ENCODE peak calls at places on chromosomes 1 and 21, in eight cellular contexts. N, O, J, R, A, Z, G and I are unnamed samples. For H3K36me3, the result is how much of the 10 kb centered on the place peaks cover.

GRCh38 chr1:150562384-150563339 is 13.5 kb downstream of the ADAMTSL4 start:
- DNase-seq in R (peak), G (no peak), N (no peak), O (no peak), J (peak), A (peak), Z (peak), I (no peak)

GRCh38 chr1:67190942-67191341 is 24.7 kb downstream of the IL23R start:
- DNase-seq in G (no peak), N (no peak), J (no peak), A (no peak), O (no peak), R (no peak), Z (no peak), I (no peak)

GRCh38 chr1:32063261-32063681 is 9.5 kb upstream of the TMEM39B start:
- DNase-seq in R (no peak), A (peak), Z (no peak), J (peak), G (peak), N (no peak), O (no peak), I (no peak)

GRCh38 chr1:201515895-201516294 is 9.0 kb upstream of the CSRP1 start:
- DNase-seq in G (no peak), J (no peak), N (no peak), R (no peak), A (no peak), Z (no peak), O (no peak), I (no peak)

GRCh38 chr1:24972257-24973242 is 42.5 kb upstream of the RUNX3 start:
- DNase-seq in G (no peak), J (no peak), R (no peak), Z (no peak), N (no peak), A (no peak), O (no peak), I (peak)

GRCh38 chr1:65401612-65402011 is 18.9 kb upstream of the LEPR start:
- DNase-seq in G (no peak), N (no peak), R (no peak), O (no peak), Z (no peak), A (no peak), J (no peak), I (no peak)

GRCh38 chr21:21200103-21200938 is 202.1 kb downstream of the NCAM2 start:
- DNase-seq in A (peak), Z (peak), G (peak), N (no peak), O (no peak), J (no peak), R (peak), I (no peak)

GRCh38 chr1:16189921-16190499 is 22.4 kb downstream of the ARHGEF19 start:
- DNase-seq in A (no peak), O (no peak), G (no peak), Z (no peak), R (no peak), N (no peak), J (no peak), I (peak)

GRCh38 chr1:91600431-91601330 is 100.0 kb downstream of the CDC7 start:
- DNase-seq in G (no peak), J (no peak), O (no peak), N (no peak), R (no peak), Z (no peak), A (no peak), I (no peak)

GRCh38 chr1:232923739-232924386 is 26.5 kb upstream of the NTPCR start:
- DNase-seq in O (no peak), G (no peak), Z (no peak), A (no peak), N (no peak), R (no peak), J (peak), I (no peak)

GRCh38 chr1:10726355-10726754 is 70.1 kb downstream of the CASZ1 start:
- DNase-seq in N (peak), G (no peak), O (peak), Z (peak), R (no peak), A (no peak), J (no peak), I (peak)

GRCh38 chr1:61223140-61223539 is 140.8 kb downstream of the NFIA start:
- DNase-seq in O (no peak), N (no peak), J (no peak), G (no peak), A (no peak), Z (no peak), R (no peak), I (no peak)

GRCh38 chr21:45640888-45641479 is 2.5 kb upstream of the PCBP3 start:
- DNase-seq in O (no peak), N (no peak), J (peak), Z (no peak), R (peak), G (peak), A (peak), I (peak)

GRCh38 chr21:45998871-45999580 is 17.5 kb downstream of the COL6A1 start:
- DNase-seq in R (peak), N (no peak), J (no peak), A (no peak), Z (peak), G (no peak), O (peak), I (peak)

GRCh38 chr1:15702722-15703550 is 18.8 kb downstream of the PLEKHM2 start:
- DNase-seq in J (no peak), Z (no peak), G (peak), O (no peak), N (no peak), A (peak), R (no peak), I (no peak)

GRCh38 chr1:107572674-107573205 is 392.2 kb downstream of the VAV3 start:
- DNase-seq in O (no peak), Z (no peak), R (no peak), N (peak), J (no peak), A (peak), G (peak), I (no peak)

GRCh38 chr1:33692216-33693188 is 171.4 kb upstream of the HMGB4 start:
- DNase-seq in N (no peak), Z (no peak), R (no peak), A (no peak), G (no peak), O (no peak), J (no peak), I (no peak)

GRCh38 chr21:33971492-33972013 is 55.9 kb upstream of the ATP5PO start:
- DNase-seq in G (peak), N (peak), Z (no peak), J (no peak), R (no peak), O (no peak), A (peak), I (no peak)

GRCh38 chr1:70211536-70211935 is 6.2 kb upstream of the LRRC40 start:
- DNase-seq in N (no peak), J (no peak), Z (no peak), G (no peak), O (no peak), R (no peak), A (no peak), I (no peak)
- H3K36me3 ChIP-seq in N (under half), J (half or more), Z (under half), G (under half), O (under half), R (under half), A (under half), I (under half)

DNA sequence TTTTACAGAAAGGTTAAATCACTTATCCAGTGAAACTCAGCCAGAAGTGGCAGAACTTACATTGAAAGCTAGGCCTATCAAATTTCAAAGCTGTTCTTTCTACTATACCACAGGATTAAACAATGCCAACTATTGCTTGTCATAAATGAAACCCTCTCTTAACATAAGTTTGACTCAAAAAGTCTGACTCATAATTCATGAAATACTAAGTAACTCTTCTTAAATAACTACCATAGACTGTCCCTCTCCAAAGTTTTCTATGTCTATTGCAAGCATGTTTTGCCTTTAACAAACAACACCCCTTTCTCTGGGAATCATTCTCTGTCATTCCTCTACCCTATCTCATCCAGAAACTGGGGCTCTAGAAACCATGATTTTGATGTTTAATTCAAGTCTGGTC is 109.5 kb upstream of the UBE2U start:
- DNase-seq in Z (no peak), N (no peak), J (no peak), G (peak), A (no peak), O (no peak), R (no peak), I (no peak)
- H3K27ac ChIP-seq in Z (no peak), N (no peak), J (no peak), G (peak), A (no peak), O (no peak), R (no peak), I (no peak)

DNA sequence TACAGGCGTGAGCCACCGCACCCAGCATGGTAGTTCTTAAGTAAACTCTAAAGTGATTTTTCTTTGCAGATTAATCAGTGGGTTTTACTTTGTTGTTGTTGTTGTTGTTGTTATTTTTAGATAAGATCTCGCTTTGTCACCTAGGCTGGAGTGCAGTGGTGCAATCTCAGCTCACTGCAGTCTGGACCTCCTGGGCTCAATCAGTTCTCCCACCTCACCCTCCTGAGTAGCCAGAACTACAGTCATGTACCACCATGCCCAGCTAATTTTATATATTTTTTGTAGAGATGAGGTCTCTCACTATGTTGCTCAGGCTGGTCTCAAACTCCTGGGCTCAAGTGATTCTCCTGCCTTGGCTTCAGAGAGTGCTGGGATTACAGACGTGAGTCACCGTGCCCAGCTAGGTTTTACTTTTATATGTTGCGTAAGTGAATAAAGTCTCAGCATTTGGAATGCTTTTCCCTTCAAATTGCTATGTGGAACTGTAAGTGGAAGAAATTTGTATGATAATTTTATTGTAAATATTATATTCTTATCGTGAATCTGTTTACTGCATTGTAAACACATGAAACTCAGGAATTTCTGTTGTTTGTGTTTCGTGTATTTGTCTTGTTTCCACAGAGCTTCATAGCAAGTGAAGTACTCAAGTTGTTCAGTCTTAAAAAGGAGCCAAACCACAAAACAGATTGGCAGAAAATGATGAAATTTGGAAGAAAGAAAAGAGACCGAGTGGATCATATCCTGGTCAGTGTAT is 56.2 kb upstream of the QSOX1 start:
- DNase-seq in O (no peak), A (peak), R (no peak), G (peak), N (no peak), J (no peak), Z (no peak), I (no peak)
- H3K36me3 ChIP-seq in O (half or more), A (under half), R (under half), G (half or more), N (under half), J (half or more), Z (under half), I (under half)

DNA sequence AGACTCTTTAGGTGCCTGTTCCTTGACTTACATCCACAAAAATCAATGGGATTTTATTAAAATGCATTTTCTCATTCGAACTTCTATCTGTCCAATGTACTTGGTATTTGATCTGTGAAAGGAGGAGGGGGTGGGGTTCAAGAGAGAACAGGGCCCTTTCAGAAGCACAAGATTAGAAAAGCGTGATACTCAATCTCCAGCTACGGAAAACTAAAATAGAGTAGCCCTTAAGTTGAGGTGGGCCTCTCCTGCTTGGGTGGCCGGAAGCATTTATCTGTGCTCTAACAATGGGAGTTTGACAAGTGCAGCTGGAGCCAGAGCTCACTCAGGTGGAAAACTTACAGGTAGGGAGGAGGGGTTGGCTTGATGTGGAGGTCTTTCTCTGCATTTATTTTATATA is 462 bp upstream of the RXRG start:
- DNase-seq in R (no peak), Z (no peak), N (no peak), J (no peak), A (no peak), G (no peak), O (no peak), I (no peak)
- H3K27ac ChIP-seq in R (no peak), Z (no peak), N (no peak), J (no peak), A (no peak), G (peak), O (no peak), I (no peak)

DNA sequence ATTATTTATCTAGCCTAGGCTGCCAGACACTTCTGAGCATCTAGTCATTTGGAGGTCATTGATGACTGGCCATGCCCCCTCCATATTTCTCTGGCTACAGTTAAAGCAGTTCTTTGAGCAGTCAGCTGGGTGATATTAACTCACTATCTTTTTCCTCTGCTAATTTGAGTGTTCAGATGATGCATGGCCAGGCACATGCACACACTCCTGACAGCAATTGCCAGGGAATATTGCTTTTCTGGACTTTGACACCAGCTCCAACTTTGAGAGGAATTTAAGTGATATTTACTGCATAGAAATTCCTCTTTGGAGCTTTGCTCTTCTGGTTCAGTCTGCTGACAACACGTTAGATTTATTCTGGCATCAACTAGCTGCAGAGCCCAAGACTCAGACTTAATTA is 52.6 kb downstream of the CD247 start:
- DNase-seq in O (no peak), R (no peak), G (no peak), Z (no peak), A (peak), N (no peak), J (no peak), I (no peak)
- H3K36me3 ChIP-seq in O (under half), R (under half), G (under half), Z (under half), A (under half), N (under half), J (under half), I (under half)

GRCh38 chr1:84688461-84689061 is 1.7 kb downstream of the SSX2IP start:
- DNase-seq in G (peak), N (no peak), J (no peak), O (no peak), Z (no peak), A (no peak), R (no peak), I (no peak)
- H3K27ac ChIP-seq in G (peak), N (no peak), J (no peak), O (no peak), Z (no peak), A (peak), R (no peak), I (no peak)

GRCh38 chr1:30506785-30507312 is 216.5 kb downstream of the MATN1 start:
- DNase-seq in N (no peak), J (no peak), A (no peak), O (no peak), Z (no peak), R (no peak), G (no peak), I (no peak)

GRCh38 chr1:30509670-30510069 is 213.7 kb downstream of the MATN1 start:
- DNase-seq in A (no peak), J (no peak), R (no peak), G (no peak), Z (no peak), N (no peak), O (no peak), I (no peak)

GRCh38 chr1:30508651-30509050 is 214.7 kb downstream of the MATN1 start:
- DNase-seq in O (no peak), J (no peak), R (no peak), A (no peak), Z (no peak), G (no peak), N (no peak), I (no peak)

GRCh38 chr1:30507391-30508174 is 215.8 kb downstream of the MATN1 start:
- DNase-seq in J (no peak), N (no peak), R (no peak), G (no peak), Z (no peak), O (no peak), A (no peak), I (no peak)

GRCh38 chr1:30508175-30508448 is 215.3 kb downstream of the MATN1 start:
- DNase-seq in G (no peak), N (no peak), Z (no peak), O (no peak), J (no peak), A (no peak), R (no peak), I (no peak)
- H3K36me3 ChIP-seq in G (under half), N (under half), Z (under half), O (under half), J (under half), A (under half), R (under half), I (under half)

GRCh38 chr1:51653127-51653526 is 36.2 kb downstream of the OSBPL9 start:
- DNase-seq in Z (no peak), R (no peak), G (no peak), A (no peak), N (no peak), O (no peak), J (no peak), I (no peak)

GRCh38 chr1:51650198-51650597 is 33.3 kb downstream of the OSBPL9 start:
- DNase-seq in Z (no peak), J (no peak), O (no peak), R (no peak), N (no peak), A (no peak), G (no peak), I (no peak)

GRCh38 chr1:51648180-51649109 is 31.6 kb downstream of the OSBPL9 start:
- DNase-seq in R (no peak), J (no peak), O (no peak), N (no peak), A (peak), Z (no peak), G (peak), I (no peak)

GRCh38 chr1:51651552-51651942 is 34.7 kb downstream of the OSBPL9 start:
- DNase-seq in A (no peak), N (no peak), G (no peak), J (no peak), R (no peak), O (no peak), Z (no peak), I (no peak)

GRCh38 chr1:51649593-51650091 is 32.8 kb downstream of the OSBPL9 start:
- DNase-seq in R (no peak), Z (no peak), J (no peak), N (no peak), O (no peak), G (no peak), A (no peak), I (no peak)
- H3K27ac ChIP-seq in R (no peak), Z (no peak), J (no peak), N (no peak), O (no peak), G (no peak), A (peak), I (no peak)